ENCODE peak calls at places on chromosomes 4 and X, in nine cellular contexts. J is ELF-1, M is HCEC 1CT, W is COR-L47, B is GM13977, G is NCI-H146, L is fibroblast of pulmonary artery, P is dermis blood vessel endothelial cell, A is lower leg skin. U is an unnamed sample.

GRCh38 chr4:5753766-5754528 is 42.9 kb downstream of the EVC start:
- DNase-seq in J (no peak), M (peak; percentile 93), G (no peak), A (peak; percentile 77), B (no peak), L (peak; percentile 96), W (no peak), P (peak; percentile 91), U (no peak)

GRCh38 chr4:168082379-168082778 is 10.0 kb upstream of the ANXA10 start:
- DNase-seq in B (no peak), G (no peak), A (no peak), M (no peak), L (no peak), J (no peak), P (no peak), W (no peak), U (no peak)

GRCh38 chr4:156779774-156780173 is 191.8 kb downstream of the PDGFC start:
- DNase-seq in M (peak; percentile 90), B (no peak), W (no peak), J (no peak), L (peak; percentile 67), P (peak; percentile 53), G (no peak), A (no peak), U (no peak)

GRCh38 chrX:28170713-28171112 is 189.5 kb upstream of the DCAF8L1 start:
- DNase-seq in W (no peak), L (no peak), B (no peak), A (no peak), P (no peak), M (no peak), J (no peak), G (no peak), U (no peak)

GRCh38 chr4:167274346-167274745 is 40.1 kb upstream of the SPOCK3 start:
- DNase-seq in L (no peak), M (peak; percentile 42), G (no peak), W (no peak), A (no peak), P (no peak), B (no peak), J (no peak), U (no peak)

GRCh38 chr4:143294310-143294709 is 42.4 kb upstream of the GAB1 start:
- DNase-seq in J (peak; percentile 4), W (no peak), L (peak; percentile 60), A (no peak), M (no peak), G (no peak), P (no peak), B (no peak), U (no peak)

GRCh38 chr4:89000844-89001360 is 56.1 kb downstream of the FAM13A start:
- DNase-seq in P (peak; percentile 79), M (peak; percentile 27), A (no peak), B (no peak), L (peak; percentile 70), G (peak; percentile 90), W (peak; percentile 95), J (no peak), U (peak; percentile 92)

GRCh38 chrX:53260836-53261235 is 20.5 kb downstream of the IQSEC2 start:
- DNase-seq in G (no peak), B (no peak), M (no peak), P (no peak), L (no peak), J (no peak), A (no peak), W (no peak), U (no peak)

GRCh38 chr4:68175562-68176155 is 46.0 kb upstream of the TMPRSS11F start:
- DNase-seq in J (peak; percentile 32), B (peak; percentile 61), L (peak; percentile 76), M (peak; percentile 20), P (peak; percentile 72), G (peak; percentile 76), W (peak; percentile 33), A (no peak), U (no peak)

GRCh38 chr4:146186556-146186955 is 11.0 kb downstream of the LSM6 start:
- DNase-seq in L (no peak), W (no peak), A (no peak), J (no peak), B (no peak), M (no peak), G (no peak), P (no peak), U (no peak)

GRCh38 chrX:1883772-1884171 is 268.9 kb downstream of the ASMT start:
- DNase-seq in J (peak; percentile 47), P (no peak), B (no peak), M (no peak), G (no peak), A (no peak), W (no peak), L (no peak), U (no peak)

GRCh38 chr4:2457481-2458295 is 11.2 kb upstream of the RNF4 start:
- DNase-seq in B (no peak), W (no peak), M (no peak), J (no peak), P (no peak), G (no peak), A (no peak), L (no peak), U (no peak)

GRCh38 chr4:7852568-7853185 is 87.0 kb downstream of the AFAP1 start:
- DNase-seq in P (no peak), W (no peak), G (no peak), B (no peak), A (no peak), M (no peak), J (no peak), L (peak; percentile 55), U (no peak)

GRCh38 chr4:54187148-54187547 is 41.9 kb upstream of the PDGFRA start:
- DNase-seq in P (peak; percentile 64), W (no peak), B (no peak), A (no peak), J (no peak), G (no peak), M (no peak), L (peak; percentile 54), U (no peak)

GRCh38 chrX:118226060-118226428 is 109.4 kb upstream of the KLHL13 start:
- DNase-seq in J (no peak), W (no peak), G (peak; percentile 38), B (peak; percentile 15), P (peak; percentile 58), L (peak; percentile 26), M (no peak), A (no peak), U (peak; percentile 58)

GRCh38 chrX:118215346-118215745 is 98.7 kb upstream of the KLHL13 start:
- DNase-seq in A (no peak), J (no peak), P (peak; percentile 38), G (no peak), B (no peak), M (no peak), W (no peak), L (no peak), U (no peak)

GRCh38 chrX:153646620-153647373 is at the start of gene DUSP9:
- DNase-seq in B (no peak), L (peak; percentile 16), G (peak; percentile 47), P (peak; percentile 36), J (peak; percentile 58), W (no peak), A (peak; percentile 60), M (no peak), U (no peak)

GRCh38 chrX:107571296-107571998 is 56.9 kb upstream of the PRPS1 start:
- DNase-seq in L (peak; percentile 73), J (peak; percentile 70), G (no peak), P (peak; percentile 33), W (no peak), M (peak; percentile 91), B (no peak), A (no peak), U (no peak)

GRCh38 chr4:87427518-87427868 is 5.1 kb downstream of the NUDT9 start:
- DNase-seq in W (no peak), B (no peak), A (no peak), P (no peak), J (no peak), L (no peak), M (no peak), G (no peak), U (no peak)

U was measured in NCI-H2081 treated with DMSO at 0.1 percent for 48 hours.